ENCODE peak calls at places on chromosomes 3 and 15, in ten cellular contexts. One of them, this sample, is unnamed.

GRCh38 chr3:146503459-146504202 is 34.3 kb upstream of the PLSCR2 start:
- DNase-seq in esophagus muscularis mucosa: no peak
- DNase-seq in HCT116: peak; percentile 86
- DNase-seq in endothelial cell of umbilical vein: peak; percentile 45
- DNase-seq in GM12891: peak; percentile 6
- DNase-seq in H1: no peak
- DNase-seq in sigmoid colon: no peak
- DNase-seq in stomach: no peak
- DNase-seq in GM12878: peak; percentile 62
- DNase-seq in suprapubic skin: no peak
- DNase-seq in this sample: no peak

GRCh38 chr3:178255315-178255714 is 280.9 kb upstream of the KCNMB2 start:
- DNase-seq in GM12891: no peak
- DNase-seq in sigmoid colon: no peak
- DNase-seq in endothelial cell of umbilical vein: peak; percentile 98
- DNase-seq in suprapubic skin: no peak
- DNase-seq in esophagus muscularis mucosa: no peak
- DNase-seq in GM12878: no peak
- DNase-seq in H1: no peak
- DNase-seq in HCT116: no peak
- DNase-seq in stomach: no peak
- DNase-seq in this sample: no peak

GRCh38 chr3:153192327-153192726 is 30.3 kb downstream of the RAP2B start:
- DNase-seq in HCT116: no peak
- DNase-seq in stomach: no peak
- DNase-seq in sigmoid colon: no peak
- DNase-seq in endothelial cell of umbilical vein: no peak
- DNase-seq in H1: no peak
- DNase-seq in GM12891: no peak
- DNase-seq in GM12878: no peak
- DNase-seq in suprapubic skin: no peak
- DNase-seq in esophagus muscularis mucosa: no peak
- DNase-seq in this sample: no peak

GRCh38 chr15:70585707-70586034 is 177.7 kb downstream of the UACA start:
- DNase-seq in HCT116: no peak
- DNase-seq in stomach: no peak
- DNase-seq in endothelial cell of umbilical vein: no peak
- DNase-seq in H1: no peak
- DNase-seq in suprapubic skin: no peak
- DNase-seq in esophagus muscularis mucosa: no peak
- DNase-seq in GM12878: no peak
- DNase-seq in GM12891: no peak
- DNase-seq in sigmoid colon: no peak
- DNase-seq in this sample: no peak

GRCh38 chr15:41263891-41264351 is 32.9 kb downstream of the CHP1 start:
- DNase-seq in GM12891: no peak
- DNase-seq in endothelial cell of umbilical vein: no peak
- DNase-seq in HCT116: no peak
- DNase-seq in suprapubic skin: no peak
- DNase-seq in sigmoid colon: no peak
- DNase-seq in esophagus muscularis mucosa: no peak
- DNase-seq in H1: no peak
- DNase-seq in GM12878: no peak
- DNase-seq in stomach: no peak
- DNase-seq in this sample: no peak

GRCh38 chr3:108159865-108160264 is 62.4 kb downstream of the IFT57 start:
- DNase-seq in GM12878: no peak
- DNase-seq in sigmoid colon: no peak
- DNase-seq in HCT116: no peak
- DNase-seq in suprapubic skin: no peak
- DNase-seq in stomach: no peak
- DNase-seq in H1: no peak
- DNase-seq in esophagus muscularis mucosa: no peak
- DNase-seq in GM12891: no peak
- DNase-seq in endothelial cell of umbilical vein: peak; percentile 49
- DNase-seq in this sample: no peak

GRCh38 chr15:69807752-69808151 is 290.0 kb downstream of the TLE3 start:
- DNase-seq in stomach: no peak
- DNase-seq in H1: no peak
- DNase-seq in HCT116: peak; percentile 8
- DNase-seq in GM12891: no peak
- DNase-seq in sigmoid colon: no peak
- DNase-seq in suprapubic skin: no peak
- DNase-seq in esophagus muscularis mucosa: no peak
- DNase-seq in GM12878: no peak
- DNase-seq in endothelial cell of umbilical vein: no peak
- DNase-seq in this sample: peak; percentile 25

GRCh38 chr3:143360244-143360643 is 240.7 kb downstream of the CHST2 start:
- DNase-seq in H1: no peak
- DNase-seq in suprapubic skin: no peak
- DNase-seq in endothelial cell of umbilical vein: no peak
- DNase-seq in stomach: no peak
- DNase-seq in HCT116: no peak
- DNase-seq in sigmoid colon: no peak
- DNase-seq in GM12878: no peak
- DNase-seq in esophagus muscularis mucosa: no peak
- DNase-seq in GM12891: no peak
- DNase-seq in this sample: no peak

GRCh38 chr3:112686360-112686759 is 45.4 kb upstream of the CCDC80 start:
- DNase-seq in GM12891: no peak
- DNase-seq in HCT116: no peak
- DNase-seq in H1: no peak
- DNase-seq in GM12878: no peak
- DNase-seq in esophagus muscularis mucosa: no peak
- DNase-seq in sigmoid colon: no peak
- DNase-seq in suprapubic skin: no peak
- DNase-seq in stomach: no peak
- DNase-seq in endothelial cell of umbilical vein: no peak
- DNase-seq in this sample: no peak

GRCh38 chr3:42120866-42121265 is 29.7 kb downstream of the TRAK1 start:
- DNase-seq in esophagus muscularis mucosa: no peak
- DNase-seq in GM12878: no peak
- DNase-seq in GM12891: no peak
- DNase-seq in HCT116: no peak
- DNase-seq in endothelial cell of umbilical vein: peak; percentile 25
- DNase-seq in stomach: no peak
- DNase-seq in sigmoid colon: no peak
- DNase-seq in suprapubic skin: no peak
- DNase-seq in H1: no peak
- DNase-seq in this sample: peak; percentile 83
- TF ChIP-seq POLR2AphosphoS5 in esophagus muscularis mucosa: no peak
- TF ChIP-seq POLR2AphosphoS5 in GM12878: no peak
- TF ChIP-seq POLR2AphosphoS5 in GM12891: no peak
- TF ChIP-seq POLR2AphosphoS5 in HCT116: no peak
- TF ChIP-seq POLR2AphosphoS5 in endothelial cell of umbilical vein: no peak
- TF ChIP-seq POLR2AphosphoS5 in stomach: no peak
- TF ChIP-seq POLR2AphosphoS5 in sigmoid colon: no peak
- TF ChIP-seq POLR2AphosphoS5 in suprapubic skin: no peak
- TF ChIP-seq POLR2AphosphoS5 in H1: no peak
- TF ChIP-seq POLR2AphosphoS5 in this sample: peak; percentile 23

DNA sequence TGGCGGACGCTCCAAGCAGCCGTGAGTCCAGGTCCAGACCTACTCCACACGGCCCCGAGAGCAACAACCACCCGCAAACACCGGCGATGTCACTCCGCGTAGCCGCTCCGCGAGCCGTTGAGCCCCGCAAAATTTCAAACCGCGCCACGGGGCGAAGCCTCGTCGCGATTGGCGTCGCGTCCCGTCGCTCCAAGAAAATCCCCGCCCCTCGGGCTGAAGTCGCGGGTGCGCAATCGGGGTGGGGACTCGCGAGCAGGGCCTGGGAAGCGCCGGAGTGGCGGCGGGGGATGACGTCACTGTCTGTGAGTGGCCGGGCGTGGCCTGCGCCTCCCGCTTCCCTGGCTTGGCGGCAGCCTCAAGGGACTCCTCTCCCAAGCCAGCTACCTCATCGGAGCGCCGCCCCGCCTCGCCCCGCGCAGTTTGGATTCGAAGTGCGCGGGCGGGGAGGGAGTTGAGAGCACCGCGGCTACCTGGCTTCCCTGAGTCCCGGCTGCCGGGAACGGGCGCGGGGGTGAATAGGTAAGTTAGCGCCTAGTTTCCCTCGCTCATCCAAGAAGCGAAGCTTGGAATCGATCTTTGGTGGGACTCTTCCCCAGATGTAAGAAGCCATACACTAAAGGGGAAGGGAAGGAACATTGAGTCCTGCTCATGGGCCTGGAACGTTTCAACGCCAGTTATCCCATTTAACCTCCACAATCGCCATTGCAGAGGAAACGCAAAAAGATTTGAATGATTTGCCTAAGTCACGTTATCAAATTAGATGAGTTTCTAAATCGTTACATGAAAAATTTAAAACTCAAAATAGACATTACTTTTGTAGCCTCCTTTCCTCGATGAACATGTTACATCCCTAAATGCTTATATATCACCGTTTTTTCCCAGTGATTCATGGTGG is at the start of gene PRC1:
- DNase-seq in endothelial cell of umbilical vein: peak; percentile 99
- DNase-seq in GM12878: peak; percentile 77
- DNase-seq in stomach: peak; percentile 99
- DNase-seq in sigmoid colon: peak; percentile 99
- DNase-seq in GM12891: peak; percentile 98
- DNase-seq in suprapubic skin: peak; percentile 98
- DNase-seq in H1: peak; percentile 98
- DNase-seq in esophagus muscularis mucosa: peak; percentile 99
- DNase-seq in HCT116: peak; percentile 94
- DNase-seq in this sample: peak; percentile 98
- TF ChIP-seq POLR2A in endothelial cell of umbilical vein: peak; percentile 42
- TF ChIP-seq POLR2A in GM12878: peak; percentile 95
- TF ChIP-seq POLR2A in stomach: no peak
- TF ChIP-seq POLR2A in sigmoid colon: no peak
- TF ChIP-seq POLR2A in GM12891: peak; percentile 66
- TF ChIP-seq POLR2A in suprapubic skin: peak; percentile 82
- TF ChIP-seq POLR2A in H1: peak; percentile 95
- TF ChIP-seq POLR2A in esophagus muscularis mucosa: no peak
- TF ChIP-seq POLR2A in HCT116: peak; percentile 51
- TF ChIP-seq POLR2A in this sample: peak; percentile 52

GRCh38 chr15:85579957-85580694 is 199.7 kb downstream of the AKAP13 start:
- DNase-seq in sigmoid colon: peak; percentile 67
- DNase-seq in stomach: peak; percentile 60
- DNase-seq in endothelial cell of umbilical vein: no peak
- DNase-seq in HCT116: no peak
- DNase-seq in H1: no peak
- DNase-seq in suprapubic skin: no peak
- DNase-seq in esophagus muscularis mucosa: no peak
- DNase-seq in GM12878: no peak
- DNase-seq in GM12891: no peak
- DNase-seq in this sample: no peak

GRCh38 chr15:85580914-85581313 is 200.5 kb downstream of the AKAP13 start:
- DNase-seq in endothelial cell of umbilical vein: no peak
- DNase-seq in HCT116: no peak
- DNase-seq in esophagus muscularis mucosa: no peak
- DNase-seq in stomach: peak; percentile 83
- DNase-seq in sigmoid colon: no peak
- DNase-seq in H1: no peak
- DNase-seq in GM12878: no peak
- DNase-seq in suprapubic skin: no peak
- DNase-seq in GM12891: no peak
- DNase-seq in this sample: no peak

GRCh38 chr15:85582076-85582718 is 201.8 kb downstream of the AKAP13 start:
- DNase-seq in stomach: peak; percentile 37
- DNase-seq in suprapubic skin: no peak
- DNase-seq in sigmoid colon: no peak
- DNase-seq in H1: no peak
- DNase-seq in esophagus muscularis mucosa: no peak
- DNase-seq in GM12891: no peak
- DNase-seq in HCT116: no peak
- DNase-seq in GM12878: peak; percentile 34
- DNase-seq in endothelial cell of umbilical vein: peak; percentile 80
- DNase-seq in this sample: no peak

GRCh38 chr15:85581495-85581894 is 201.1 kb downstream of the AKAP13 start:
- DNase-seq in stomach: peak; percentile 58
- DNase-seq in suprapubic skin: peak; percentile 83
- DNase-seq in HCT116: no peak
- DNase-seq in sigmoid colon: peak; percentile 81
- DNase-seq in esophagus muscularis mucosa: peak; percentile 94
- DNase-seq in endothelial cell of umbilical vein: no peak
- DNase-seq in GM12891: no peak
- DNase-seq in H1: no peak
- DNase-seq in GM12878: no peak
- DNase-seq in this sample: no peak

DNA sequence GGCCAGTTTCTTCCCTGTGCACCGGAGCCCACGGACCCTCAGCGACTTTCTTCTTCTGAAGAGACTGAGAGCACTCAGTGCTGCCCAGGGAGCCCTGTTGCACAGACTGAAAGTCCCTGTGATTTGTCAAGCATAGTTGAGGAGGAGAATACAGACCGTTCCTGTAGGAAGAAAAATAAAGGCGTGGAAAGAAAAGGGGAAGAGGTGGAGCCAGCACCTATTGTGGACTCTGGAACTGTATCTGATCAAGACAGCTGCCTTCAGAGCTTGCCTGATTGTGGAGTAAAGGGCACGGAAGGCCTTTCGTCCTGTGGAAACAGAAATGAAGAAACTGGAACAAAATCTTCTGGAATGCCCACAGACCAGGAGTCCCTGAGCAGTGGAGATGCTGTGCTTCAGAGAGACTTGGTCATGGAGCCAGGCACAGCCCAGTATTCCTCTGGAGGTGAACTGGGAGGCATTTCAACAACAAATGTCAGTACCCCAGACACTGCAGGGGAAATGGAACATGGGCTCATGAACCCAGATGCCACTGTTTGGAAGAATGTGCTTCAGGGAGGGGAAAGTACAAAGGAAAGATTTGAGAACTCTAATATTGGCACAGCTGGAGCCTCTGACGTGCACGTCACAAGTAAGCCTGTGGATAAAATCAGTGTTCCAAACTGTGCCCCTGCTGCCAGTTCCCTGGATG is 198.8 kb downstream of the AKAP13 start:
- DNase-seq in H1: no peak
- DNase-seq in sigmoid colon: no peak
- DNase-seq in HCT116: no peak
- DNase-seq in esophagus muscularis mucosa: no peak
- DNase-seq in GM12878: no peak
- DNase-seq in GM12891: no peak
- DNase-seq in endothelial cell of umbilical vein: peak; percentile 87
- DNase-seq in suprapubic skin: no peak
- DNase-seq in stomach: peak; percentile 77
- DNase-seq in this sample: no peak
- TF ChIP-seq POLR2AphosphoS5 in H1: no peak
- TF ChIP-seq POLR2AphosphoS5 in sigmoid colon: peak; percentile 40
- TF ChIP-seq POLR2AphosphoS5 in HCT116: no peak
- TF ChIP-seq POLR2AphosphoS5 in esophagus muscularis mucosa: peak; percentile 72
- TF ChIP-seq POLR2AphosphoS5 in GM12878: no peak
- TF ChIP-seq POLR2AphosphoS5 in GM12891: no peak
- TF ChIP-seq POLR2AphosphoS5 in endothelial cell of umbilical vein: no peak
- TF ChIP-seq POLR2AphosphoS5 in suprapubic skin: no peak
- TF ChIP-seq POLR2AphosphoS5 in stomach: no peak
- TF ChIP-seq POLR2AphosphoS5 in this sample: no peak

DNA sequence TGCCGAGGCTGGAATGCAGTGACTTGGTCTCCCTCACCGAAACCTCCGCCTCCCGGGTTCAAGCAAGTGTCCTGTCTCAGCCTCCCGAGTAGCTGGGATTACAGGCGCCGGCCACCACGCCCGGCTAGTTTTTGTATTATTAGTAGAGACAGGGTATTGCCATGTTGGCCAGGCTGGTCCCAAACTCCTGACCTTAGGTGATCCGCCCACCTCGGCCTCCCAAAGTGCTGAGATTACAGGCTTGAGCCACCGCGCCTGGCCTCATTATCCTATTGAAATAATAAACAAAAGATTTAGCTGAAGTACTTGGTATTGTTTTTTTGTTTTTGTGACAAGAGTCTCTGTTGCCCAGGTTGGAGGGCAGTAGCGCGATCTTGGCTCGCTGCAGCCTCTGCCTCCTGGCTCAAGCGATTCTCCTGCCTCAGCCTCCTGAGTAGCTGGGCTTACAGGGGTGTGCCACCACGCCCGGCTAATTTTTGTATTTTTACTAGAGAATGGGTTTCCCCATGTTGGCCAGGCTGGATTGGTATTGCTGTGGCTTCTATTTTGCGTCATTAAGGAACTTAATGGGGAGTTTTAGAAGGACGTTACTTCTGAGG is 1.5 kb downstream of the RPL35A start:
- DNase-seq in esophagus muscularis mucosa: no peak
- DNase-seq in stomach: no peak
- DNase-seq in suprapubic skin: no peak
- DNase-seq in endothelial cell of umbilical vein: no peak
- DNase-seq in H1: no peak
- DNase-seq in GM12878: no peak
- DNase-seq in HCT116: no peak
- DNase-seq in sigmoid colon: no peak
- DNase-seq in GM12891: no peak
- DNase-seq in this sample: no peak
- TF ChIP-seq POLR2A in esophagus muscularis mucosa: no peak
- TF ChIP-seq POLR2A in stomach: no peak
- TF ChIP-seq POLR2A in suprapubic skin: no peak
- TF ChIP-seq POLR2A in endothelial cell of umbilical vein: no peak
- TF ChIP-seq POLR2A in H1: no peak
- TF ChIP-seq POLR2A in GM12878: no peak
- TF ChIP-seq POLR2A in HCT116: no peak
- TF ChIP-seq POLR2A in sigmoid colon: no peak
- TF ChIP-seq POLR2A in GM12891: no peak
- TF ChIP-seq POLR2A in this sample: no peak